ENCODE peak calls at places on chromosomes 12 and 14, in four cellular contexts. One of them, this sample, is unnamed.

GRCh38 chr12:121918679-121919038 is 267 bp downstream of the CFAP251 start:
- DNase-seq in AG10803: no peak
- DNase-seq in COR-L47: no peak
- DNase-seq in NCI-H2029 treated with DMSO at 0.1 percent for 48 hours: no peak
- DNase-seq in this sample: no peak

GRCh38 chr12:6377667-6377994 is 2.3 kb upstream of the SCNN1A start:
- DNase-seq in NCI-H2029 treated with DMSO at 0.1 percent for 48 hours: no peak
- DNase-seq in COR-L47: no peak
- DNase-seq in AG10803: no peak
- DNase-seq in this sample: no peak

GRCh38 chr14:57244103-57244502 is 24.6 kb downstream of the EXOC5 start:
- DNase-seq in AG10803: peak
- DNase-seq in COR-L47: no peak
- DNase-seq in NCI-H2029 treated with DMSO at 0.1 percent for 48 hours: no peak
- DNase-seq in this sample: peak

GRCh38 chr12:80041691-80042090 is 57.6 kb upstream of the OTOGL start:
- DNase-seq in COR-L47: no peak
- DNase-seq in NCI-H2029 treated with DMSO at 0.1 percent for 48 hours: no peak
- DNase-seq in AG10803: peak
- DNase-seq in this sample: peak

GRCh38 chr12:16246264-16246663 is 31.2 kb downstream of the SLC15A5 start:
- DNase-seq in NCI-H2029 treated with DMSO at 0.1 percent for 48 hours: no peak
- DNase-seq in COR-L47: no peak
- DNase-seq in AG10803: no peak
- DNase-seq in this sample: no peak

GRCh38 chr12:93518725-93519124 is 51.4 kb downstream of the MRPL42 start:
- DNase-seq in COR-L47: no peak
- DNase-seq in AG10803: peak
- DNase-seq in NCI-H2029 treated with DMSO at 0.1 percent for 48 hours: no peak
- DNase-seq in this sample: peak

GRCh38 chr12:19970116-19970515 is 398.2 kb upstream of the PDE3A start:
- DNase-seq in COR-L47: no peak
- DNase-seq in AG10803: peak
- DNase-seq in NCI-H2029 treated with DMSO at 0.1 percent for 48 hours: no peak
- DNase-seq in this sample: peak

GRCh38 chr12:25816637-25817036 is 141.8 kb upstream of the RASSF8 start:
- DNase-seq in AG10803: no peak
- DNase-seq in COR-L47: no peak
- DNase-seq in NCI-H2029 treated with DMSO at 0.1 percent for 48 hours: no peak
- DNase-seq in this sample: no peak

GRCh38 chr12:103855036-103855712 is 14.1 kb upstream of the NT5DC3 start:
- DNase-seq in AG10803: peak
- DNase-seq in COR-L47: no peak
- DNase-seq in NCI-H2029 treated with DMSO at 0.1 percent for 48 hours: peak
- DNase-seq in this sample: peak

GRCh38 chr14:72892879-72893635 is 844 bp downstream of the DPF3 start:
- DNase-seq in NCI-H2029 treated with DMSO at 0.1 percent for 48 hours: no peak
- DNase-seq in AG10803: no peak
- DNase-seq in COR-L47: no peak
- DNase-seq in this sample: peak

GRCh38 chr12:130014485-130014807 is 110.6 kb upstream of the TMEM132D start:
- DNase-seq in AG10803: no peak
- DNase-seq in COR-L47: no peak
- DNase-seq in NCI-H2029 treated with DMSO at 0.1 percent for 48 hours: no peak
- DNase-seq in this sample: no peak

GRCh38 chr14:43361766-43362165 is 1145.3 kb downstream of the FSCB start:
- DNase-seq in AG10803: no peak
- DNase-seq in COR-L47: no peak
- DNase-seq in NCI-H2029 treated with DMSO at 0.1 percent for 48 hours: no peak
- DNase-seq in this sample: no peak

GRCh38 chr12:42565001-42565400 is 24.5 kb downstream of the PRICKLE1 start:
- DNase-seq in NCI-H2029 treated with DMSO at 0.1 percent for 48 hours: no peak
- DNase-seq in COR-L47: no peak
- DNase-seq in AG10803: no peak
- DNase-seq in this sample: no peak

GRCh38 chr14:100900837-100901390 is 2.6 kb downstream of the RTL1 start:
- DNase-seq in AG10803: no peak
- DNase-seq in NCI-H2029 treated with DMSO at 0.1 percent for 48 hours: no peak
- DNase-seq in COR-L47: peak
- DNase-seq in this sample: no peak

GRCh38 chr12:106648736-106649135 is 65.9 kb downstream of the RFX4 start:
- DNase-seq in NCI-H2029 treated with DMSO at 0.1 percent for 48 hours: no peak
- DNase-seq in AG10803: no peak
- DNase-seq in COR-L47: no peak
- DNase-seq in this sample: no peak

GRCh38 chr14:106605548-106606448 is 1079.4 kb downstream of the TMEM121 start:
- DNase-seq in AG10803: no peak
- DNase-seq in NCI-H2029 treated with DMSO at 0.1 percent for 48 hours: no peak
- DNase-seq in COR-L47: peak
- DNase-seq in this sample: no peak

GRCh38 chr14:86938356-86938755 is 1054.6 kb downstream of the GALC start:
- DNase-seq in AG10803: no peak
- DNase-seq in COR-L47: no peak
- DNase-seq in NCI-H2029 treated with DMSO at 0.1 percent for 48 hours: no peak
- DNase-seq in this sample: no peak

GRCh38 chr14:103334644-103335603 is 887 bp downstream of the EIF5 start:
- DNase-seq in NCI-H2029 treated with DMSO at 0.1 percent for 48 hours: no peak
- DNase-seq in AG10803: peak
- DNase-seq in COR-L47: peak
- DNase-seq in this sample: peak

GRCh38 chr14:53621433-53621832 is 335.2 kb downstream of the BMP4 start:
- DNase-seq in NCI-H2029 treated with DMSO at 0.1 percent for 48 hours: no peak
- DNase-seq in AG10803: no peak
- DNase-seq in COR-L47: no peak
- DNase-seq in this sample: no peak

GRCh38 chr14:37081856-37082255 is 90.5 kb downstream of the SLC25A21 start:
- DNase-seq in NCI-H2029 treated with DMSO at 0.1 percent for 48 hours: no peak
- DNase-seq in COR-L47: no peak
- DNase-seq in AG10803: no peak
- DNase-seq in this sample: no peak

GRCh38 chr12:123761841-123762714 is at the start of gene DNAH10:
- DNase-seq in AG10803: no peak
- DNase-seq in NCI-H2029 treated with DMSO at 0.1 percent for 48 hours: no peak
- DNase-seq in COR-L47: peak
- DNase-seq in this sample: no peak

GRCh38 chr12:23929906-23930305 is 19.6 kb downstream of the SOX5 start:
- DNase-seq in AG10803: no peak
- DNase-seq in NCI-H2029 treated with DMSO at 0.1 percent for 48 hours: no peak
- DNase-seq in COR-L47: no peak
- DNase-seq in this sample: no peak

GRCh38 chr12:94717656-94718055 is 67.3 kb upstream of the TMCC3 start:
- DNase-seq in COR-L47: no peak
- DNase-seq in AG10803: no peak
- DNase-seq in NCI-H2029 treated with DMSO at 0.1 percent for 48 hours: no peak
- DNase-seq in this sample: no peak

GRCh38 chr14:101482066-101482465 is 79.2 kb upstream of the DIO3 start:
- DNase-seq in AG10803: no peak
- DNase-seq in NCI-H2029 treated with DMSO at 0.1 percent for 48 hours: no peak
- DNase-seq in COR-L47: no peak
- DNase-seq in this sample: no peak

GRCh38 chr14:75915063-75915462 is 66.7 kb downstream of the TGFB3 start:
- DNase-seq in COR-L47: no peak
- DNase-seq in NCI-H2029 treated with DMSO at 0.1 percent for 48 hours: no peak
- DNase-seq in AG10803: no peak
- DNase-seq in this sample: no peak

GRCh38 chr14:34365309-34365915 is 96.6 kb downstream of the SPTSSA start:
- DNase-seq in COR-L47: peak
- DNase-seq in AG10803: no peak
- DNase-seq in NCI-H2029 treated with DMSO at 0.1 percent for 48 hours: no peak
- DNase-seq in this sample: peak

GRCh38 chr12:132170094-132170636 is 25.9 kb downstream of the NOC4L start:
- DNase-seq in COR-L47: no peak
- DNase-seq in AG10803: peak
- DNase-seq in NCI-H2029 treated with DMSO at 0.1 percent for 48 hours: peak
- DNase-seq in this sample: peak

GRCh38 chr12:104643093-104643646 is 186.4 kb downstream of the CHST11 start:
- DNase-seq in AG10803: no peak
- DNase-seq in NCI-H2029 treated with DMSO at 0.1 percent for 48 hours: no peak
- DNase-seq in COR-L47: no peak
- DNase-seq in this sample: no peak

GRCh38 chr14:92532490-92533163 is 19.0 kb downstream of the RIN3 start:
- DNase-seq in COR-L47: no peak
- DNase-seq in NCI-H2029 treated with DMSO at 0.1 percent for 48 hours: no peak
- DNase-seq in AG10803: no peak
- DNase-seq in this sample: no peak

GRCh38 chr14:55780156-55780946 is 200.3 kb downstream of the KTN1 start:
- DNase-seq in NCI-H2029 treated with DMSO at 0.1 percent for 48 hours: no peak
- DNase-seq in COR-L47: no peak
- DNase-seq in AG10803: peak
- DNase-seq in this sample: peak

GRCh38 chr12:25052191-25053020 is 103.5 kb upstream of the BCAT1 start:
- DNase-seq in NCI-H2029 treated with DMSO at 0.1 percent for 48 hours: no peak
- DNase-seq in COR-L47: no peak
- DNase-seq in AG10803: no peak
- DNase-seq in this sample: peak

GRCh38 chr12:66620703-66621102 is 58.2 kb downstream of the GRIP1 start:
- DNase-seq in AG10803: peak
- DNase-seq in COR-L47: no peak
- DNase-seq in NCI-H2029 treated with DMSO at 0.1 percent for 48 hours: no peak
- DNase-seq in this sample: no peak

GRCh38 chr14:103915616-103916015 is 12.6 kb upstream of the TDRD9 start:
- DNase-seq in COR-L47: no peak
- DNase-seq in NCI-H2029 treated with DMSO at 0.1 percent for 48 hours: no peak
- DNase-seq in AG10803: no peak
- DNase-seq in this sample: no peak

GRCh38 chr12:76714415-76714814 is 49.5 kb upstream of the ZDHHC17 start:
- DNase-seq in AG10803: no peak
- DNase-seq in COR-L47: no peak
- DNase-seq in NCI-H2029 treated with DMSO at 0.1 percent for 48 hours: no peak
- DNase-seq in this sample: no peak

GRCh38 chr12:13001725-13002040 is 1.6 kb upstream of the HEBP1 start:
- DNase-seq in AG10803: no peak
- DNase-seq in COR-L47: no peak
- DNase-seq in NCI-H2029 treated with DMSO at 0.1 percent for 48 hours: no peak
- DNase-seq in this sample: no peak

GRCh38 chr12:4153343-4153892 is 120.1 kb upstream of the CCND2 start:
- DNase-seq in NCI-H2029 treated with DMSO at 0.1 percent for 48 hours: no peak
- DNase-seq in AG10803: no peak
- DNase-seq in COR-L47: no peak
- DNase-seq in this sample: no peak

GRCh38 chr12:42498549-42499247 is 90.8 kb downstream of the PRICKLE1 start:
- DNase-seq in AG10803: no peak
- DNase-seq in NCI-H2029 treated with DMSO at 0.1 percent for 48 hours: no peak
- DNase-seq in COR-L47: no peak
- DNase-seq in this sample: peak

GRCh38 chr12:1922075-1922709 is 3.7 kb upstream of the CACNA2D4 start:
- DNase-seq in NCI-H2029 treated with DMSO at 0.1 percent for 48 hours: no peak
- DNase-seq in AG10803: no peak
- DNase-seq in COR-L47: no peak
- DNase-seq in this sample: no peak

GRCh38 chr14:36424478-36425102 is 95.4 kb downstream of the NKX2-1 start:
- DNase-seq in NCI-H2029 treated with DMSO at 0.1 percent for 48 hours: peak
- DNase-seq in AG10803: no peak
- DNase-seq in COR-L47: peak
- DNase-seq in this sample: no peak

GRCh38 chr12:42607584-42607984 is 18.0 kb upstream of the PRICKLE1 start:
- DNase-seq in COR-L47: no peak
- DNase-seq in NCI-H2029 treated with DMSO at 0.1 percent for 48 hours: no peak
- DNase-seq in AG10803: no peak
- DNase-seq in this sample: no peak